ENCODE peak calls at places on chromosomes 1 and 21, in four cellular contexts. S, B, Y and G are unnamed samples.

GRCh38 chr1:10085076-10085475 is 52.3 kb downstream of the UBE4B start:
- DNase-seq in S (no peak), B (no peak), Y (no peak), G (no peak)

GRCh38 chr1:183069562-183070216 is 46.5 kb downstream of the LAMC1 start:
- DNase-seq in S (no peak), B (no peak), Y (no peak), G (no peak)

GRCh38 chr1:175267716-175268416 is 75.3 kb upstream of the KIAA0040 start:
- DNase-seq in S (no peak), B (no peak), Y (no peak), G (no peak)

GRCh38 chr1:212110617-212111016 is 75.1 kb downstream of the DTL start:
- DNase-seq in S (no peak), B (no peak), Y (no peak), G (no peak)

GRCh38 chr1:193013005-193013404 is 46.2 kb downstream of the UCHL5 start:
- DNase-seq in S (peak), B (no peak), Y (no peak), G (no peak)

GRCh38 chr1:66695121-66695520 is 57.1 kb upstream of the DYNLT5 start:
- DNase-seq in S (no peak), B (no peak), Y (no peak), G (no peak)

GRCh38 chr1:93448292-93448982 is 519 bp downstream of the FNBP1L start:
- DNase-seq in S (no peak), B (no peak), Y (no peak), G (peak)

GRCh38 chr1:66446261-66447001 is 87.5 kb upstream of the SGIP1 start:
- DNase-seq in S (no peak), B (no peak), Y (no peak), G (peak)

GRCh38 chr1:116334015-116334547 is 39.0 kb upstream of the ATP1A1 start:
- DNase-seq in S (peak), B (no peak), Y (no peak), G (no peak)

GRCh38 chr21:27034796-27035195 is 67.9 kb upstream of the ADAMTS5 start:
- DNase-seq in S (no peak), B (no peak), Y (no peak), G (no peak)

GRCh38 chr1:246219508-246220030 is 287.5 kb downstream of the SMYD3 start:
- DNase-seq in S (no peak), B (no peak), Y (no peak), G (peak)

GRCh38 chr21:42837421-42838211 is 41.7 kb downstream of the WDR4 start:
- DNase-seq in S (no peak), B (no peak), Y (peak), G (peak)

GRCh38 chr1:1907098-1907736 is 7.8 kb upstream of the CALML6 start:
- DNase-seq in S (no peak), B (no peak), Y (no peak), G (peak)

GRCh38 chr1:203524824-203525223 is 30.9 kb downstream of the OPTC start:
- DNase-seq in S (no peak), B (no peak), Y (no peak), G (no peak)

GRCh38 chr1:219517031-219517430 is 95.9 kb downstream of the ZC3H11B start:
- DNase-seq in S (no peak), B (no peak), Y (no peak), G (no peak)

GRCh38 chr1:11790880-11791715 is 14.7 kb downstream of the MTHFR start:
- DNase-seq in S (peak), B (no peak), Y (no peak), G (no peak)

GRCh38 chr1:162649606-162650005 is 17.3 kb downstream of the DDR2 start:
- DNase-seq in S (no peak), B (no peak), Y (no peak), G (no peak)